ENCODE peak calls at places on chromosomes 3 and 15, in seven cellular contexts. S is WTC11, Y is HFF-Myc, C is nephron progenitor cell, X is AG04450, L is astrocyte of the spinal cord, O is cardiac fibroblast. I is an unnamed sample.

GRCh38 chr15:38169982-38170381 is 82.7 kb upstream of the SPRED1 start:
- DNase-seq in S (no peak), Y (no peak), C (no peak), X (peak), L (no peak), O (peak), I (peak)

GRCh38 chr3:142489572-142490323 is 41.9 kb upstream of the XRN1 start:
- DNase-seq in S (no peak), Y (no peak), C (no peak), X (peak), L (no peak), O (no peak), I (no peak)

GRCh38 chr15:96412919-96413231 is 82.4 kb downstream of the NR2F2 start:
- DNase-seq in S (no peak), Y (no peak), C (no peak), X (no peak), L (no peak), O (no peak), I (no peak)

GRCh38 chr15:62066663-62067447 is at the start of gene C2CD4A:
- DNase-seq in S (peak), Y (no peak), C (peak), X (no peak), L (peak), O (peak), I (peak)

GRCh38 chr3:195077611-195078540 is 193.1 kb downstream of the XXYLT1 start:
- DNase-seq in S (no peak), Y (no peak), C (no peak), X (no peak), L (no peak), O (no peak), I (no peak)

GRCh38 chr3:181943285-181943684 is 231.6 kb downstream of the SOX2 start:
- DNase-seq in S (no peak), Y (no peak), C (no peak), X (no peak), L (no peak), O (no peak), I (no peak)

GRCh38 chr3:14513566-14514322 is 26.4 kb downstream of the GRIP2 start:
- DNase-seq in S (no peak), Y (no peak), C (no peak), X (no peak), L (no peak), O (no peak), I (no peak)

GRCh38 chr15:100926258-100926657 is 7.1 kb downstream of the LRRK1 start:
- DNase-seq in S (peak), Y (no peak), C (no peak), X (no peak), L (no peak), O (no peak), I (no peak)

GRCh38 chr3:54032598-54032997 is 89.8 kb upstream of the CACNA2D3 start:
- DNase-seq in S (no peak), Y (no peak), C (no peak), X (no peak), L (no peak), O (no peak), I (no peak)

GRCh38 chr3:81395739-81396138 is 365.7 kb downstream of the GBE1 start:
- DNase-seq in S (peak), Y (no peak), C (peak), X (no peak), L (no peak), O (no peak), I (no peak)

GRCh38 chr3:186497608-186498007 is 46.6 kb downstream of the CRYGS start:
- DNase-seq in S (no peak), Y (no peak), C (no peak), X (no peak), L (no peak), O (no peak), I (no peak)

GRCh38 chr3:132638721-132639120 is 20.9 kb downstream of the ACAD11 start:
- DNase-seq in S (no peak), Y (no peak), C (no peak), X (no peak), L (no peak), O (no peak), I (no peak)

GRCh38 chr3:67000006-67000405 is 1.9 kb downstream of the KBTBD8 start:
- DNase-seq in S (no peak), Y (no peak), C (no peak), X (no peak), L (peak), O (peak), I (peak)

GRCh38 chr3:193560870-193561269 is 6.2 kb upstream of the ATP13A4 start:
- DNase-seq in S (no peak), Y (no peak), C (no peak), X (no peak), L (no peak), O (no peak), I (no peak)

GRCh38 chr15:25058080-25058785 is 103.4 kb downstream of the SNRPN start:
- DNase-seq in S (no peak), Y (no peak), C (no peak), X (no peak), L (no peak), O (no peak), I (no peak)

DNA sequence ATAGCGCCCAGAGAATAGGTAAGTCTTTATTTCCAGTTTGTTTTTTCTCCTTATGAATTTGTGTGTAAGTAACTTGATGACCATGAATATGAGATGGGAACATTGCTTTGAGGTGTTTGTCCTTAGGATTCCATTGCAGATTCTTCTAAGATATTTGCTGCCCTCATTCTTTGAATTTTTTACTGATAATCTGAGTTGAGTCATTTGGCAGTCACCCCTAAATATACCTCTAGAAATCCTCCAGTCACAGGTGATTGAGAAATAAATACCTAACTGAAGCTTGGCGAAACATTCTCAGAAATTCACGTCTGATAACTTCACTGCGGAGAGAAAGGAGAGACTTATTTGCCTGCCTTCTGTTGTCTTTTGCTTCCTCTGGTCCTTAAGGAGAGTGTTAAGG is 345.5 kb downstream of the SQOR start:
- DNase-seq in S (no peak), Y (no peak), C (no peak), X (no peak), L (no peak), O (no peak), I (no peak)
- TF ChIP-seq CTCF in S (no peak), Y (no peak), C (no peak), X (no peak), L (no peak), O (no peak), I (no peak)

DNA sequence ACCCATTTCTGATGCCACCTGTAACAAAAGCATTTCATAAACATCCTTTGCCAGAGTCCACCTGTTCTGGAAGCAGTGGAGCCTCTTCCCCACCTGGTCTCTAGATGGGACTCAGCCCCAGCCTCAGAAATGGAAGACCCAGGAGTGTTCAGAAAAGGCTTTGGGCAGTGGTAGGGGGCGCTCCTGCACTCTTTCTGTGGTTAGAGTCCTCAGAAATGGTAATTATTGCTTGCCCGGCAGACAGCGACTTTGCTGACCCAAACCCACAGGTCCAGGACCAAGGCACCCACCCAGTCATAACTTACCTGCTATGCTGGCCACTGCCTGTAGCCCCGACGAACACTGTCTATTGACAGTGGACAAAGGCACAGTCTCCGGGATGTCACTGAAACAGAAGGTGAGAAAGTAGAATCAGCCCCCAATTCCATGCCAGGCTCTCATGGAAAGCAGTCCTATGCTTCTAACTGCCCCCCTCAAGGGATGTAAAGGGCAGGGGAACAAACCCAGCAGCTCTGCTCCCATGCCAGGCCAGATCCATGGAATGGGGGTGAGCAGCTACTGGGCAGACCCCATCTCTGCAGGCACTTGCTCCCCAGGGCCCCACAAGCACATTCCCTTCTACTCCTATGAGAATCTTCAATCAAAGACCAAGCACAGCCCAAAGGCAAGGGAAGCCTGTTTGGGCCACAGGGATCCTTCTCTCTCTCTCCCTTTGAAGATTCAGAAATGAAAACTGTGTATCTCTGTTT is 5.1 kb downstream of the ACAA1 start:
- DNase-seq in S (peak), Y (no peak), C (peak), X (no peak), L (peak), O (peak), I (peak)
- TF ChIP-seq CTCF in S (peak), Y (peak), C (peak), X (peak), L (peak), O (peak), I (peak)

GRCh38 chr3:129636082-129636481 is 29.6 kb upstream of the PLXND1 start:
- DNase-seq in S (no peak), Y (no peak), C (no peak), X (no peak), L (no peak), O (no peak), I (no peak)
- TF ChIP-seq CTCF in S (no peak), Y (no peak), C (no peak), X (no peak), L (no peak), O (no peak), I (no peak)

GRCh38 chr3:106208979-106209378 is 340.2 kb upstream of the CBLB start:
- DNase-seq in S (no peak), Y (no peak), C (no peak), X (no peak), L (peak), O (peak), I (peak)
- TF ChIP-seq CTCF in S (no peak), Y (no peak), C (no peak), X (peak), L (peak), O (peak), I (peak)

GRCh38 chr3:34869696-34870095 is 769.6 kb upstream of the ARPP21 start:
- DNase-seq in S (no peak), Y (no peak), C (no peak), X (no peak), L (no peak), O (no peak), I (no peak)
- TF ChIP-seq CTCF in S (no peak), Y (no peak), C (no peak), X (no peak), L (no peak), O (no peak), I (no peak)

DNA sequence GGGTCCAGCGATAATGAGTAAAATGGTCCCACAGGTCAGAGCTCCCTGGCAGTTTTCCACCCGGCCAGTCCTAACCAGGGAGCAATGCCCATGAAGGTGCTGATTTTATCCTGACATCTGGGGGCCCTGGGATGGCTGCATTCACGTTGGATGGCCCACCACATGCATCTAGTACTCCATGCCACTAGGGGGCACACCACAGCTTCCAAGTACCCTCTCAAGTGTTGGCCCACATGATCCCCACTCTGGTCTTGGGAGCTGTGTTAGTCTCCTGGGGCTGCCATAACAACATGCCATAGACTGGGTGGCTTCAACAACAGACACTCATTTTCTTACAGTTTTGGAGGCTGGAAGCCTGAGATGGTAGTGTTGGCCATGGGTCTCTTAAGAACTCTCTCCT is 225.5 kb downstream of the SLCO3A1 start:
- DNase-seq in S (peak), Y (no peak), C (no peak), X (no peak), L (no peak), O (no peak), I (peak)
- TF ChIP-seq CTCF in S (peak), Y (peak), C (peak), X (peak), L (peak), O (peak), I (peak)

DNA sequence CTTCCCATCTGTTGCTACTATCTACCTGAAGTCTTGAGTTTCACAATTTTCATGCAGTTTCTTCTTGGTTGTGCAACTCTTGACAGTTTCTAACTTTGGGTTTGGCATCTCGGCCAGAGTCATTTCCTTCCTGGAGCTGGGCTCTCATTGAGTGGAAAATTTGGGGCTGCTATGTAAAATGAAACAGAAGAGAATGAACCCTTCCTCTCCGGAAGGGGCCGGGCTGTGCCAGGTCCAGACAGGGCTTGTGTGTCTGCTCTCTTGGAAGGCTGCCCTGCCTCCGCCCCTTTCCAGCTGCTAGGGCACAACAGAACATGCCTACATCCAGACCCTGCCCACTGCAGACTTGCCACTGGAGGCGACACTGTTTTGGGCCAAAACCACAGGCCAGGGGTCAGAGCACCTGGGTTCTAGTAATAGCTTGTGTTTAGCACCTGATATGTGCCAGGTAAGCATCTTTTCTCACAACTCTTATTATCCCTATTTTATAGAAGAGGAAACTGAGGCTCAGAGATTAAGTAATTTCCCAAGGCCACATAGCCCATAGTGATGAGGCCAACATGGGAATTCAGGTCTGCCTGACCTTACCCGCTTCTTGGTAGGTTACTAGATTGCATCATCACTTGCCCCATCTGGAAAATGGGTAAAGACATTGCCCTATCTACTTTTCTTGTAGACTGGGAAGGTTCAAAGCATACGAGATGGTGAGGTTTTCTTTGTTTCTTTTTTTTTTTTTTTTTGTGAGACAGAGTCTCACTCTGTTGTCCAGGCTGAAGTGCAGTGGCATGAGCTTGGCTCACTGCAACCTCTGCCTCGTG is 25.0 kb downstream of the IRAK2 start:
- DNase-seq in S (no peak), Y (no peak), C (no peak), X (no peak), L (peak), O (peak), I (peak)
- TF ChIP-seq CTCF in S (no peak), Y (no peak), C (no peak), X (no peak), L (no peak), O (no peak), I (no peak)